ENCODE peak calls at places on chromosomes 3 and 15, in eight cellular contexts. I, A, L, R, S, Y, G and F are unnamed samples.

GRCh38 chr15:31241888-31242287 is 84.7 kb upstream of the KLF13 start:
- DNase-seq in S (peak), L (no peak), R (no peak), Y (no peak), G (no peak), A (no peak), I (no peak), F (no peak)

GRCh38 chr15:92904832-92905640 is 4.9 kb downstream of the CHD2 start:
- DNase-seq in G (no peak), A (peak), I (no peak), S (no peak), L (no peak), Y (no peak), R (no peak), F (no peak)

GRCh38 chr3:133452603-133453313 is 52.9 kb downstream of the BFSP2 start:
- DNase-seq in G (no peak), A (no peak), L (no peak), I (no peak), Y (no peak), S (no peak), R (peak), F (no peak)

GRCh38 chr15:62173215-62173614 is 8.1 kb upstream of the C2CD4B start:
- DNase-seq in Y (no peak), G (no peak), I (no peak), A (peak), R (no peak), L (no peak), S (no peak), F (no peak)

GRCh38 chr15:38707802-38708671 is 143.4 kb upstream of the RASGRP1 start:
- DNase-seq in R (no peak), I (peak), L (peak), A (peak), Y (peak), G (peak), S (no peak), F (peak)

GRCh38 chr3:141401584-141402475 is 33.5 kb downstream of the ZBTB38 start:
- DNase-seq in I (peak), A (no peak), R (no peak), G (peak), Y (peak), L (no peak), S (no peak), F (no peak)

GRCh38 chr3:74000715-74001114 is 376.0 kb upstream of the PDZRN3 start:
- DNase-seq in A (no peak), L (peak), Y (peak), I (no peak), R (no peak), S (no peak), G (no peak), F (peak)

GRCh38 chr15:85667491-85668424 is 127.0 kb downstream of the KLHL25 start:
- DNase-seq in A (peak), S (no peak), Y (peak), G (peak), R (peak), L (peak), I (peak), F (peak)

GRCh38 chr3:12990306-12990705 is 82.9 kb downstream of the IQSEC1 start:
- DNase-seq in A (no peak), Y (peak), I (no peak), R (no peak), L (no peak), G (no peak), S (no peak), F (peak)

GRCh38 chr3:45907769-45908705 is 21.7 kb downstream of the CCR9 start:
- DNase-seq in A (peak), S (no peak), L (no peak), G (no peak), R (peak), I (no peak), Y (peak), F (peak)

GRCh38 chr15:52788099-52788986 is 1.8 kb downstream of the ONECUT1 start:
- DNase-seq in L (no peak), S (no peak), G (peak), Y (no peak), R (no peak), I (no peak), A (no peak), F (no peak)

GRCh38 chr15:71494565-71494964 is 315.8 kb upstream of the NR2E3 start:
- DNase-seq in I (no peak), L (no peak), Y (no peak), R (no peak), A (no peak), G (no peak), S (no peak), F (no peak)

GRCh38 chr3:154144825-154145465 is 23.8 kb downstream of the ARHGEF26 start:
- DNase-seq in S (no peak), R (no peak), G (no peak), A (no peak), Y (no peak), I (no peak), L (no peak), F (no peak)

GRCh38 chr3:20125912-20126311 is 60.1 kb downstream of the SGO1 start:
- DNase-seq in A (no peak), R (no peak), Y (peak), L (no peak), G (no peak), S (no peak), I (peak), F (peak)

GRCh38 chr3:181722156-181722555 is 10.4 kb downstream of the SOX2 start:
- DNase-seq in S (no peak), G (no peak), L (no peak), R (no peak), A (no peak), Y (no peak), I (no peak), F (no peak)

GRCh38 chr3:193593666-193594025 is 638 bp downstream of the OPA1 start:
- DNase-seq in L (no peak), R (no peak), G (no peak), I (peak), Y (peak), A (peak), S (no peak), F (no peak)

GRCh38 chr15:76337739-76338554 is 1.4 kb downstream of the ISL2 start:
- DNase-seq in G (no peak), Y (no peak), A (no peak), R (no peak), L (no peak), I (no peak), S (no peak), F (peak)

GRCh38 chr3:23743141-23743784 is 62.5 kb upstream of the UBE2E1 start:
- DNase-seq in S (no peak), R (no peak), Y (no peak), G (peak), A (no peak), I (no peak), L (no peak), F (no peak)

GRCh38 chr3:188863999-188864406 is 307.8 kb upstream of the TPRG1 start:
- DNase-seq in G (no peak), L (peak), I (no peak), Y (peak), S (no peak), A (no peak), R (peak), F (peak)

GRCh38 chr3:156705761-156706631 is 31.6 kb downstream of the TIPARP start:
- DNase-seq in L (no peak), A (no peak), I (peak), G (peak), S (no peak), R (no peak), Y (no peak), F (no peak)

GRCh38 chr3:102573483-102574028 is 138.7 kb downstream of the ZPLD1 start:
- DNase-seq in G (no peak), S (no peak), R (no peak), A (no peak), I (no peak), Y (no peak), L (no peak), F (no peak)

GRCh38 chr3:109853077-109853732 is 515.9 kb upstream of the DPPA4 start:
- DNase-seq in L (no peak), Y (no peak), A (no peak), R (no peak), G (no peak), S (no peak), I (no peak), F (no peak)

GRCh38 chr3:133662256-133662773 is 574 bp upstream of the TOPBP1 start:
- DNase-seq in S (no peak), I (peak), Y (peak), L (no peak), R (no peak), A (peak), G (no peak), F (no peak)

GRCh38 chr3:196666001-196666867 is 26.7 kb downstream of the NRROS start:
- DNase-seq in I (no peak), A (peak), G (no peak), L (no peak), S (no peak), R (no peak), Y (peak), F (peak)

GRCh38 chr3:78690806-78691205 is 1077.0 kb downstream of the ROBO1 start:
- DNase-seq in S (no peak), A (no peak), L (peak), Y (peak), R (peak), I (no peak), G (no peak), F (peak)

GRCh38 chr15:69388259-69388658 is 25.9 kb upstream of the KIF23 start:
- DNase-seq in L (no peak), Y (peak), I (no peak), R (no peak), G (no peak), S (peak), A (peak), F (peak)
- H3K4me3 ChIP-seq in L (no peak), Y (no peak), I (no peak), R (no peak), G (no peak), S (no peak), A (no peak), F (no peak)

GRCh38 chr15:78437107-78437761 is 782 bp upstream of the IREB2 start:
- DNase-seq in R (no peak), A (no peak), L (no peak), Y (no peak), G (no peak), S (no peak), I (no peak), F (no peak)

GRCh38 chr15:78434134-78434533 is 3.9 kb upstream of the IREB2 start:
- DNase-seq in I (no peak), S (no peak), G (no peak), A (no peak), Y (no peak), L (no peak), R (no peak), F (no peak)

GRCh38 chr15:78440375-78441373 is 2.7 kb downstream of the IREB2 start:
- DNase-seq in L (no peak), G (no peak), R (no peak), Y (no peak), I (no peak), S (no peak), A (no peak), F (no peak)

GRCh38 chr15:78437762-78438594 is at the start of gene IREB2:
- DNase-seq in Y (peak), R (peak), I (peak), A (peak), L (peak), G (peak), S (peak), F (peak)

GRCh38 chr15:78438595-78439285 is 724 bp downstream of the IREB2 start:
- DNase-seq in I (peak), A (peak), G (peak), L (no peak), Y (peak), R (no peak), S (no peak), F (peak)
- TF ChIP-seq CTCF in I (peak), A (peak), G (no peak), L (peak), Y (peak), R (peak), S (peak), F (peak)

DNA sequence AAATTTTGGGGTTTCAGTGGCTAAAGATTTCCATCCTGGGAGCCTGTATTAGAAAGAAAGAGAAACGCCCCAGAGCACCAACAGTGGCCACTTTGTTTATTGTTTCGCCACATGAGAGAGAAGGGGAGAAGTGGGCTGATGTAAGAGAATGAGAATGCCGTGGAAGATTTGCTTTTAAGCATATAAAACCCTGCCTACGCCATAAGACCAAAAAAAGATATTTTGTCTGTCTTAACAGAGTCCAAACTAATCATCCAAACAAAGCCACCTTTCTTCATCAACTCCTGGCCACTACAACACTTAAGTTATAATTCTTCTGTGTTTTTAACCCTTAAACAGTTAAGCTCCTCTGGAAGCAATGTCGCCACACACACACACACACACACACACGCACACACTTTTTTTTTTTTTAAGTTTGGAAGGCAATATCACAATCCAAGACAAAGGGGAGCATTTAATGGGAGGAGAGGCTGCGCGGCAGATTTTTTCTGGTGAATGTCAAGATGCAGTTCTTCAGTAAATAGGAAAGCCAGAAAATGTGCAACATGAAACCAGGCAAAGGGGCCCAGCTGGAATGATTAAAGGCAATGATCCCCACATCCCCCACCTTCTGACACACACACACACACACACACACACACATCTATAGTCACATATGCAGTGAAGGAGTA is 19.3 kb downstream of the EID1 start:
- DNase-seq in A (no peak), I (no peak), G (no peak), L (peak), S (no peak), R (peak), Y (peak), F (peak)
- H3K4me3 ChIP-seq in A (no peak), I (no peak), G (no peak), L (peak), S (no peak), R (no peak), Y (peak), F (peak)

GRCh38 chr15:40421246-40422157 is 15.9 kb downstream of the IVD start:
- DNase-seq in S (no peak), I (peak), G (peak), L (no peak), A (peak), Y (peak), R (no peak), F (no peak)
- TF ChIP-seq CTCF in S (peak), I (peak), G (peak), L (peak), A (peak), Y (peak), R (peak), F (peak)

DNA sequence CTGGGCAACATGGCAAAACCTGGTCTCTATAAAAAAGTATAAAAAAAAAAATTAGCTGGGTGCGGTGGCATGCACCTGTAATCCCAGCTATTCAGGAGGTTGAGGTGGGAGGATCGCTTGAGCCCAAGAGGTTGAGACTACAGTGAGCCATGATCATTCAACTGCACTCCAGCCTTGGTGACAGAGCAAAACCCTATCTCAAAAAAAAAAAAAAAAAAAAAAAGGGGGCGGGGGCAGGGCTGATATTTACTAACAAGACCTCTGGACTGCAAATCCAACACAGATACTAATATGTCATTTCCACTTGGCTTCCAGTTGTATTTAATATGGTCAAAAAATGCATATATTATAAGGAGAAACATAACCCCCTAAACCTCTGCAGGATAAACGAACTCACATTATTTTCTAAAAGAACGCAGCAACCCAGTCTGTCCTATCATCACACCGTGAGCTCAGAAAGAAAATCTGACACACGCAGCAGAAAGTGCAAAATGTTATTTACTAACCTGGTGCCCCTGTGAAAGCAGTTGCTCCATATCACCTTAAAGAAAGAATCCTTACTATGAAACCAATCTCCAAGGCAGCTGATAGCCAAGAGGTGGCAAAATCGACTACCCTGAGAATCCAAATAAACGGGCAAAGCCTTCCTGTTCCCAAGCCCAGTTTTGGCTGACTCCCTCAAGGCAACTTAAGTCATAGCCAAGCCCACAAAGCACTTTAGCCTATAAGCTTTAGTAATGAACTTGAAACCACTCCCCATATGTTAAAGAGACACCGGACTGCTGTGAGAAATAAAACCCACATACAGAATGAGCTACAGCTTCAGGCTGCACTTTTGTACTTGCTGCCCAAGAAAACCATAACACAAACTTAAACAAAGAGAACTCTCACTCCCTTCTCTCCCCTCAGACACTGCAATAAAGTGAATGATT is 39.3 kb downstream of the PLD1 start:
- DNase-seq in A (peak), R (peak), Y (peak), L (peak), S (no peak), I (peak), G (peak), F (peak)
- H3K4me3 ChIP-seq in A (peak), R (peak), Y (peak), L (peak), S (peak), I (peak), G (peak), F (peak)

DNA sequence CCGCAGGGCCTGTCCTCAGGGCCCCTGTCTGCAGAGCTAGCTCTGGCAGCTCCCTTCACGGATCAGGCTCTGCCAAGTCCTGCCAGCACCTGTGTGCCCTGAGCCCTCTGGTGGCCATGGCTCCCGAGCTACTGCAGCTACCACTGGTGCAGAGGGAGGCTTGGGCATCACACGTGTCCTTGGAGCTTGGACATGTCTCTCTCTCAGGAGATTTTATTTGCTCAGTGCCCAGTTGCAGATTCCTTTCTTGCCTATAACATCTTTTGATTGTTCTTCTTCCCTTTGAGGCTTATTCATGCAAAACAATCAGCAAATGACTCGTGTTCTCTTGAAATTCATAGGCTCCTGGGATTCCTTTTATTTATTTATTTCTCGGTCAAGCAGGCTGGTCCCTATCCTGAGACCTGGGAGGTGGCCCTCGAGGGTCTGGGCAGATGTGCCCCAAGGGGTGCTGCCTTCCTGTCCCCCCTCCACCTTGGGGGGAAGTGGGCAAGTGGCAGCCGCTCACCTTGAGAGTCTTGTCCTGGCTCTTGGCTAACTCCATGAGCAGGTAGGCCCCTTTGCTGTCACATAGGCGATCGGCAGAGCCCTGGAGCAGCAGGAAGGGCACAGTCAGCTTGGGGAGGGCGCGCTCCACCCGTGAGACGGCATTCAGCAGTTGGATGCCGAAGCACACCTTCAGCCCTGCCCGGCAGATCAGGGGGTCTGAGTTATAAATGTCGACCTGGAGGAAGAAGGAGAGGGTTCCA is 21.9 kb downstream of the ABTB1 start:
- DNase-seq in L (no peak), Y (peak), A (peak), I (peak), G (peak), S (no peak), R (no peak), F (no peak)
- TF ChIP-seq CTCF in L (peak), Y (peak), A (peak), I (peak), G (peak), S (peak), R (peak), F (peak)

GRCh38 chr3:42843730-42844713 is 31.7 kb downstream of the CYP8B1 start:
- DNase-seq in Y (no peak), L (no peak), I (no peak), R (no peak), A (no peak), G (no peak), S (no peak), F (no peak)

GRCh38 chr3:42841332-42841731 is 32.1 kb downstream of the ACKR2 start:
- DNase-seq in L (no peak), I (no peak), G (no peak), Y (no peak), R (no peak), A (no peak), S (no peak), F (no peak)

GRCh38 chr3:42836545-42837123 is 27.4 kb downstream of the ACKR2 start:
- DNase-seq in L (no peak), Y (no peak), R (no peak), I (no peak), S (no peak), A (no peak), G (no peak), F (no peak)

GRCh38 chr3:42838571-42838970 is 29.3 kb downstream of the ACKR2 start:
- DNase-seq in G (no peak), I (no peak), A (no peak), S (no peak), L (no peak), R (no peak), Y (no peak), F (no peak)

GRCh38 chr3:42839616-42840015 is 30.4 kb downstream of the ACKR2 start:
- DNase-seq in G (peak), S (no peak), A (peak), Y (peak), L (peak), I (peak), R (peak), F (peak)
- H3K4me3 ChIP-seq in G (no peak), S (no peak), A (no peak), Y (peak), L (no peak), I (peak), R (peak), F (peak)

DNA sequence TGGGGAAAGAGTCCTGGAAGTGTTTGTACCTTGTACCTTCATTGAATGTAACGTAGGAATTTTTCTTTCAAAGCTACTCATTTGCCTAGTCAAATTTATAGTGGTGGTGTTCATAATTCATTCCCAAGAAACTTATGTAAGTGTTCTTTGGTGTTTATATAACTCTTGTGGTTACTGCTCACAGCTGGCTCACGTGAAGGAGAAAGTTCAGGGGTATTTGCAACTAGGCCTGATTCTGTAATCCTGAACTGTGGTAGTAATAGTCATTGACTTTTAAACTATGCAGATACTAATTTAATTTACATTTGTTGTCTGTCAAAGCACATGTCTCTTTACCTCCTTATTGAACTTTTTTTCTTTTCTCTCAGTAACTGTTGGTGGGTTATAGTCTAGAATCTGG is 50.5 kb upstream of the TEX264 start:
- DNase-seq in Y (peak), A (peak), I (no peak), R (peak), G (peak), S (no peak), L (peak), F (peak)
- TF ChIP-seq CTCF in Y (no peak), A (no peak), I (no peak), R (no peak), G (no peak), S (no peak), L (no peak), F (no peak)